ENCODE peak calls at places on chromosomes 4 and X, in eight cellular contexts. P is CD8-positive, alpha-beta memory T cell; I is left cardiac atrium; E is HFFc6; D is kidney tubule cell; V is stromal cell of bone marrow; F is coronary artery; M is AG10803. T is an unnamed sample.

GRCh38 chr4:71290074-71290473 is 48.7 kb upstream of the SLC4A4 start:
- DNase-seq in P (no peak), I (no peak), E (peak), D (peak), V (peak), F (no peak), M (peak), T (peak)

GRCh38 chrX:129654652-129655546 is at the start of gene APLN:
- DNase-seq in P (no peak), I (peak), E (no peak), D (peak), V (no peak), F (peak), M (peak), T (no peak)

GRCh38 chr4:99077177-99077576 is 11.4 kb downstream of the ADH5 start:
- DNase-seq in P (no peak), I (no peak), E (no peak), D (peak), V (no peak), F (no peak), M (no peak), T (no peak)

GRCh38 chr4:144948009-144948408 is 150.0 kb downstream of the ANAPC10 start:
- DNase-seq in P (no peak), I (no peak), E (no peak), D (no peak), V (no peak), F (no peak), M (no peak), T (no peak)

GRCh38 chr4:164337219-164337944 is 416.5 kb upstream of the SMIM31 start:
- DNase-seq in P (no peak), I (no peak), E (no peak), D (no peak), V (no peak), F (no peak), M (no peak), T (no peak)

GRCh38 chr4:6324999-6325790 is 55.5 kb downstream of the WFS1 start:
- DNase-seq in P (no peak), I (peak), E (no peak), D (peak), V (no peak), F (no peak), M (peak), T (no peak)

GRCh38 chr4:120589787-120590186 is 332.7 kb downstream of the PRDM5 start:
- DNase-seq in P (no peak), I (no peak), E (no peak), D (no peak), V (no peak), F (no peak), M (no peak), T (no peak)

GRCh38 chrX:56963377-56963776 is 32.0 kb downstream of the SPIN3 start:
- DNase-seq in P (peak), I (no peak), E (no peak), D (no peak), V (no peak), F (no peak), M (no peak), T (no peak)

GRCh38 chr4:137531121-137531520 is 1.2 kb downstream of the PCDH18 start:
- DNase-seq in P (no peak), I (no peak), E (peak), D (no peak), V (peak), F (no peak), M (peak), T (no peak)